ENCODE peak calls at places on chromosomes 5 and 9, in five cellular contexts. A is fibroblast of lung, N is heart left ventricle, G is heart right ventricle, D is transverse colon. W is an unnamed sample.

GRCh38 chr9:129310666-129311350 is 132.7 kb upstream of the IER5L start:
- DNase-seq in A (no peak), N (no peak), G (no peak), D (no peak), W (no peak)

GRCh38 chr5:149445739-149446369 is 66.8 kb upstream of the IL17B start:
- DNase-seq in A (peak; percentile 98), N (no peak), G (no peak), D (no peak), W (no peak)

GRCh38 chr5:95870105-95870672 is 47.7 kb upstream of the GLRX start:
- DNase-seq in A (no peak), N (no peak), G (no peak), D (no peak), W (no peak)

GRCh38 chr9:969310-969692 is 7.2 kb upstream of the DMRT3 start:
- DNase-seq in A (no peak), N (no peak), G (no peak), D (no peak), W (no peak)

GRCh38 chr5:142884029-142884428 is 113.9 kb downstream of the ARHGAP26 start:
- DNase-seq in A (no peak), N (no peak), G (no peak), D (no peak), W (no peak)

GRCh38 chr9:134967547-134967930 is 49.8 kb upstream of the FCN1 start:
- DNase-seq in A (peak; percentile 15), N (no peak), G (no peak), D (no peak), W (peak; percentile 65)

GRCh38 chr9:94603259-94603776 is 9.7 kb upstream of the FBP2 start:
- DNase-seq in A (peak; percentile 79), N (peak; percentile 31), G (peak; percentile 44), D (peak; percentile 84), W (peak; percentile 71)

GRCh38 chr9:131809941-131810344 is 70.1 kb upstream of the RAPGEF1 start:
- DNase-seq in A (peak; percentile 57), N (no peak), G (no peak), D (no peak), W (no peak)

GRCh38 chr5:105931782-105932489 is 1738.8 kb downstream of the EFNA5 start:
- DNase-seq in A (peak; percentile 77), N (no peak), G (no peak), D (no peak), W (no peak)

GRCh38 chr5:140113180-140113698 is 670 bp upstream of the PURA start:
- DNase-seq in A (no peak), N (peak; percentile 21), G (no peak), D (peak; percentile 21), W (peak; percentile 41)
- H3K4me1 ChIP-seq in A (peaks cover 6% of the 10 kb centered on the region), N (peaks cover 68% of the 10 kb centered on the region), G (peaks cover 3% of the 10 kb centered on the region), D (peaks cover 72% of the 10 kb centered on the region), W (no peaks in the 10 kb centered on the region)

GRCh38 chr5:63573402-63573801 is 388.8 kb downstream of the HTR1A start:
- DNase-seq in A (no peak), N (no peak), G (no peak), D (no peak), W (peak; percentile 22)

GRCh38 chr5:63570752-63571151 is 391.5 kb downstream of the HTR1A start:
- DNase-seq in A (no peak), N (no peak), G (no peak), D (no peak), W (peak; percentile 26)

DNA sequence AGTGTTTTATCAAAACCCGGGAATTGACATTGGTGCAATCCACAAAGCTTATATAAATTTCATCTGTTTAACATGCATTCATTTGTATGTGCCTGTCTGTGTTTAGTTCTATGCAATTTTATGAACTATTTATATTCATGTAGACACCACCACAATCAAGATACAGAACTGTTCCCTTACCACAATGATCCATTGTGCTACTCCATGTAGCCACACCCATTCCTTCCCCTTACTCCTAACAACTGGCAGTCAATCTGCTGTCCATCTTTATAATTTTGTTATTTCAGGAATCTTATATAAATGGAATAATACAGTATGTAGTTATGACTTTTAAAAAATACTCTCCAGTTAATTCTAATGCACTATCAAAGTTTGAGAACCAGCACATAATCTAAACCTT is 389.5 kb downstream of the HTR1A start:
- DNase-seq in A (no peak), N (no peak), G (no peak), D (no peak), W (peak; percentile 30)
- H3K9me3 ChIP-seq in A (no peaks in the 10 kb centered on the region), N (no peaks in the 10 kb centered on the region), G (no peaks in the 10 kb centered on the region), D (no peaks in the 10 kb centered on the region), W (no peaks in the 10 kb centered on the region)

GRCh38 chr9:136107155-136107952 is 11.3 kb downstream of the TMEM250 start:
- DNase-seq in A (no peak), N (no peak), G (no peak), D (peak; percentile 82), W (peak; percentile 64)

GRCh38 chr9:136108648-136109266 is 9.9 kb downstream of the TMEM250 start:
- DNase-seq in A (no peak), N (no peak), G (no peak), D (no peak), W (no peak)

GRCh38 chr9:136109351-136110081 is 9.2 kb downstream of the TMEM250 start:
- DNase-seq in A (peak; percentile 92), N (peak; percentile 91), G (peak; percentile 92), D (peak; percentile 96), W (peak; percentile 98)

GRCh38 chr9:136110082-136111061 is 8.3 kb downstream of the TMEM250 start:
- DNase-seq in A (peak; percentile 49), N (no peak), G (no peak), D (no peak), W (no peak)

GRCh38 chr9:136107953-136108647 is 10.6 kb downstream of the TMEM250 start:
- DNase-seq in A (no peak), N (no peak), G (no peak), D (peak; percentile 53), W (peak; percentile 76)
- H3K4me1 ChIP-seq in A (peaks cover 18% of the 10 kb centered on the region), N (peaks cover 48% of the 10 kb centered on the region), G (peaks cover 34% of the 10 kb centered on the region), D (peaks cover 74% of the 10 kb centered on the region), W (peaks cover 67% of the 10 kb centered on the region)

GRCh38 chr5:28397502-28397941 is 1359.1 kb upstream of the CDH9 start:
- DNase-seq in A (no peak), N (no peak), G (no peak), D (no peak), W (no peak)

GRCh38 chr5:28398185-28398584 is 1359.8 kb upstream of the CDH9 start:
- DNase-seq in A (no peak), N (no peak), G (no peak), D (no peak), W (no peak)

GRCh38 chr5:28399211-28399610 is 1360.8 kb upstream of the CDH9 start:
- DNase-seq in A (no peak), N (no peak), G (no peak), D (no peak), W (no peak)

GRCh38 chr5:28402590-28403301 is 1364.4 kb upstream of the CDH9 start:
- DNase-seq in A (no peak), N (no peak), G (no peak), D (no peak), W (no peak)

GRCh38 chr5:28400076-28400475 is 1361.7 kb upstream of the CDH9 start:
- DNase-seq in A (no peak), N (no peak), G (no peak), D (no peak), W (no peak)
- H3K9me3 ChIP-seq in A (no peaks in the 10 kb centered on the region), N (no peaks in the 10 kb centered on the region), G (no peaks in the 10 kb centered on the region), D (no peaks in the 10 kb centered on the region), W (no peaks in the 10 kb centered on the region)

DNA sequence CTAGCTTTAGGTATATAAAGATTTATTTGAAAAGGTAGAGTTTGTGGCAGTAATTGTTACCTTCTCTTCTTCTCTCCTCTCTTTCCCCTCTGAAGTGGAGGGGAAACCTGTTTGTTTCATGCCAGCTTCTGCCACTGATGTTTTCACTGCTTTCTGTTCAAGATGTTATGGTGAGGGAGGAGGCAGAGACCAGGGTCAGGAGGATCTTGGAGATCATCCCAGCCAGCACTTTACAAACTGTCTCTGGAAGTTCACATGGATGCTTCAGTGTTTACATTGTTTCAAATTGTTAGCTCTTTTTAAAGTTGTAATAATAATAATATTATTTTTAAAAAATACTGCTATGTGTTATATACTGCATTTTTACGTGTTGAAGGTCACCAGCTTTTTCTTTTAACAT is 25.4 kb downstream of the GALNT10 start:
- DNase-seq in A (no peak), N (no peak), G (no peak), D (no peak), W (no peak)
- H3K4me1 ChIP-seq in A (peaks cover 8% of the 10 kb centered on the region), N (peaks cover 9% of the 10 kb centered on the region), G (no peaks in the 10 kb centered on the region), D (peaks cover 14% of the 10 kb centered on the region), W (no peaks in the 10 kb centered on the region)

DNA sequence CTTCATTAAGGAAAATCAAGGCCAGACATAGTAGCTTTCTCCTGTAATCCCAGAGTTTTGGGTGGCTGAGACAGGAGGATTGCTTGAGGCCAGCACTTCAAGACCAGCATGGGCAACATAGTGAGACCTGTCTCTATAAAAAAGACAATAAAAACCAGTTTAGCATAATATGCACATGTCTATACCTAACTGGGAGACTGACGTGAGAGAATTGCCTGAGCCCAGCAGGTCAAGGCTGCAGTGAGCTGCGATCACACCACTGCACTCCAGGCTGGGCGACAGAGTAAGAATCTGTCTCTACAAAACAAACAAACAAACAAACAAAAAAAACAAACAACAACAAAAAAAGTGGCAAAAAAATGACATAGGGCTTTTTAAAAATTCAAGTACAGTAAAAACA is 820.8 kb downstream of the MTRR start:
- DNase-seq in A (no peak), N (no peak), G (no peak), D (no peak), W (no peak)
- H3K9me3 ChIP-seq in A (no peaks in the 10 kb centered on the region), N (no peaks in the 10 kb centered on the region), G (no peaks in the 10 kb centered on the region), D (no peaks in the 10 kb centered on the region), W (no peaks in the 10 kb centered on the region)

GRCh38 chr9:127904888-127905728 is 5.7 kb upstream of the ST6GALNAC6 start:
- DNase-seq in A (no peak), N (no peak), G (no peak), D (peak; percentile 80), W (no peak)
- H3K4me1 ChIP-seq in A (peaks cover 25% of the 10 kb centered on the region), N (peaks cover 37% of the 10 kb centered on the region), G (peaks cover 19% of the 10 kb centered on the region), D (peaks cover 75% of the 10 kb centered on the region), W (peaks cover 8% of the 10 kb centered on the region)

GRCh38 chr5:4005335-4005734 is 409.7 kb downstream of the IRX1 start:
- DNase-seq in A (no peak), N (no peak), G (no peak), D (no peak), W (no peak)

GRCh38 chr5:4011943-4012342 is 416.3 kb downstream of the IRX1 start:
- DNase-seq in A (no peak), N (no peak), G (no peak), D (no peak), W (no peak)

GRCh38 chr5:4007001-4007400 is 411.4 kb downstream of the IRX1 start:
- DNase-seq in A (no peak), N (no peak), G (no peak), D (no peak), W (no peak)
- H3K9me3 ChIP-seq in A (no peaks in the 10 kb centered on the region), N (no peaks in the 10 kb centered on the region), G (no peaks in the 10 kb centered on the region), D (no peaks in the 10 kb centered on the region), W (peaks cover 2% of the 10 kb centered on the region)

W was measured in BE2C.